ENCODE peak calls at places on chromosomes 11 and 22, in ten cellular contexts. One of them, this sample, is unnamed.
A peak's percentile ranks its signal among the peaks of the same experiment; 100 is the strongest.

GRCh38 chr11:125566235-125566634 is 3.0 kb upstream of the EI24 start:
- DNase-seq in endothelial cell of umbilical vein: no peak
- DNase-seq in Karpas-422: no peak
- DNase-seq in neural progenitor cell: no peak
- DNase-seq in HCT116: no peak
- DNase-seq in fibroblast of lung: no peak
- DNase-seq in PC-3: no peak
- DNase-seq in astrocyte: no peak
- DNase-seq in keratinocyte: no peak
- DNase-seq in MM.1S: no peak
- DNase-seq in this sample: no peak

GRCh38 chr11:126518996-126519351 is 163.5 kb downstream of the ST3GAL4 start:
- DNase-seq in endothelial cell of umbilical vein: no peak
- DNase-seq in Karpas-422: no peak
- DNase-seq in neural progenitor cell: no peak
- DNase-seq in HCT116: no peak
- DNase-seq in fibroblast of lung: no peak
- DNase-seq in PC-3: no peak
- DNase-seq in astrocyte: no peak
- DNase-seq in keratinocyte: no peak
- DNase-seq in MM.1S: no peak
- DNase-seq in this sample: no peak

GRCh38 chr11:33325456-33325855 is 68.3 kb downstream of the HIPK3 start:
- DNase-seq in endothelial cell of umbilical vein: no peak
- DNase-seq in Karpas-422: no peak
- DNase-seq in neural progenitor cell: no peak
- DNase-seq in HCT116: no peak
- DNase-seq in fibroblast of lung: no peak
- DNase-seq in PC-3: no peak
- DNase-seq in astrocyte: no peak
- DNase-seq in keratinocyte: no peak
- DNase-seq in MM.1S: no peak
- DNase-seq in this sample: peak; percentile 44

GRCh38 chr11:110471315-110471714 is 41.6 kb downstream of the FDX1 start:
- DNase-seq in endothelial cell of umbilical vein: no peak
- DNase-seq in Karpas-422: no peak
- DNase-seq in neural progenitor cell: no peak
- DNase-seq in HCT116: no peak
- DNase-seq in fibroblast of lung: peak; percentile 60
- DNase-seq in PC-3: no peak
- DNase-seq in astrocyte: peak; percentile 48
- DNase-seq in keratinocyte: no peak
- DNase-seq in MM.1S: no peak
- DNase-seq in this sample: peak; percentile 71

GRCh38 chr11:2580444-2581050 is 119.2 kb downstream of the KCNQ1OT1 start:
- DNase-seq in endothelial cell of umbilical vein: no peak
- DNase-seq in Karpas-422: no peak
- DNase-seq in neural progenitor cell: no peak
- DNase-seq in HCT116: no peak
- DNase-seq in fibroblast of lung: no peak
- DNase-seq in PC-3: no peak
- DNase-seq in astrocyte: no peak
- DNase-seq in keratinocyte: no peak
- DNase-seq in MM.1S: no peak
- DNase-seq in this sample: no peak

GRCh38 chr11:34209809-34210208 is 104.4 kb downstream of the NAT10 start:
- DNase-seq in endothelial cell of umbilical vein: no peak
- DNase-seq in Karpas-422: no peak
- DNase-seq in neural progenitor cell: peak; percentile 24
- DNase-seq in HCT116: no peak
- DNase-seq in fibroblast of lung: no peak
- DNase-seq in PC-3: no peak
- DNase-seq in astrocyte: no peak
- DNase-seq in keratinocyte: no peak
- DNase-seq in MM.1S: no peak
- DNase-seq in this sample: peak; percentile 20

GRCh38 chr11:34501500-34501899 is 12.1 kb downstream of the ELF5 start:
- DNase-seq in endothelial cell of umbilical vein: no peak
- DNase-seq in Karpas-422: no peak
- DNase-seq in neural progenitor cell: peak; percentile 26
- DNase-seq in HCT116: no peak
- DNase-seq in fibroblast of lung: peak; percentile 98
- DNase-seq in PC-3: peak; percentile 82
- DNase-seq in astrocyte: peak; percentile 97
- DNase-seq in keratinocyte: no peak
- DNase-seq in MM.1S: no peak
- DNase-seq in this sample: peak; percentile 88

GRCh38 chr11:69832561-69833413 is 13.6 kb upstream of the FGF3 start:
- DNase-seq in endothelial cell of umbilical vein: no peak
- DNase-seq in Karpas-422: no peak
- DNase-seq in neural progenitor cell: peak; percentile 71
- DNase-seq in HCT116: no peak
- DNase-seq in fibroblast of lung: no peak
- DNase-seq in PC-3: no peak
- DNase-seq in astrocyte: no peak
- DNase-seq in keratinocyte: no peak
- DNase-seq in MM.1S: no peak
- DNase-seq in this sample: no peak

GRCh38 chr11:101686514-101686913 is 102.7 kb upstream of the TRPC6 start:
- DNase-seq in endothelial cell of umbilical vein: no peak
- DNase-seq in Karpas-422: no peak
- DNase-seq in neural progenitor cell: no peak
- DNase-seq in HCT116: peak; percentile 3
- DNase-seq in fibroblast of lung: peak; percentile 90
- DNase-seq in PC-3: peak; percentile 98
- DNase-seq in astrocyte: peak; percentile 89
- DNase-seq in keratinocyte: peak; percentile 50
- DNase-seq in MM.1S: no peak
- DNase-seq in this sample: peak; percentile 14

DNA sequence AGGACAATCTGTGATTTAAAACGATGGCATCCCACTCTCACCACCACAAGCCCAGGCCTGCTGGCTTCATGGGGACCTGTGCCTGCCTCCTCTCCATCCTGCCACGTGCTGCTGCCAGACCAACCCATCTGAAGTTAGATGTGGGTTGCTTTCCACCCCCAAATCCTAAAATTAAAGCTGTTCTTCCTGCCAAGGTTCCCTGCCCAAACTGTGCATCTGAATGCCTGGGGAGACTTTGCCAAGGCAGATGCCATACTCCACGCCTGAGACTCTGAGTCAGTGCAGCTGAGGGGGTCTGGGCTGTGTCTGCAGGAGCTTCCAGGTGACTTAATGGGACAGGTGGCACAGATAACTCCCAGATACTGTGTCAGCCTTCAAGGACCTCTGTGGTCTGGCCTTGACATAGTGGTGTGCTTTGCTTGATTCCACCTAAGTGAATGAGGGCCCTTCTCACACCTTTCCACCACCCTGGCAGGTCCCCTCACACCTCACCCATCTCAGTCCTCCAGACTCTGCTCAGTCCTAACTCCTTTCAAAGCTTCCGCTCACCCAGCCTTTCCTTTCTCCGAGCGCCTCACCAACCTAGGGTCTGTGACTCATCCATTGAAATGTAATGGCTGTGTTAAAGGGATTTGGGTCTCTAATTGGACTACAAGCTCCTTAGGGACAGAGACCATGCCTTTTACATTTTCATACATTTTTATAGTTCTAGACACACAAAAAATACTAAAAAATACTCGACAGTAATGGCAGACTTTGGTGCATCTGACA is 18.6 kb downstream of the ADAMTS8 start:
- DNase-seq in endothelial cell of umbilical vein: no peak
- DNase-seq in Karpas-422: no peak
- DNase-seq in neural progenitor cell: no peak
- DNase-seq in HCT116: no peak
- DNase-seq in fibroblast of lung: no peak
- DNase-seq in PC-3: no peak
- DNase-seq in astrocyte: no peak
- DNase-seq in keratinocyte: no peak
- DNase-seq in MM.1S: no peak
- DNase-seq in this sample: no peak
- H4K20me1 ChIP-seq in endothelial cell of umbilical vein: no peaks in the 10 kb centered on the region
- H4K20me1 ChIP-seq in Karpas-422: no peaks in the 10 kb centered on the region
- H4K20me1 ChIP-seq in neural progenitor cell: no peaks in the 10 kb centered on the region
- H4K20me1 ChIP-seq in HCT116: no peaks in the 10 kb centered on the region
- H4K20me1 ChIP-seq in fibroblast of lung: no peaks in the 10 kb centered on the region
- H4K20me1 ChIP-seq in PC-3: no peaks in the 10 kb centered on the region
- H4K20me1 ChIP-seq in astrocyte: no peaks in the 10 kb centered on the region
- H4K20me1 ChIP-seq in keratinocyte: peaks cover 5% of the 10 kb centered on the region
- H4K20me1 ChIP-seq in MM.1S: no peaks in the 10 kb centered on the region
- H4K20me1 ChIP-seq in this sample: no peaks in the 10 kb centered on the region

GRCh38 chr22:23256138-23256932 is 76.0 kb downstream of the BCR start:
- DNase-seq in endothelial cell of umbilical vein: no peak
- DNase-seq in Karpas-422: no peak
- DNase-seq in neural progenitor cell: no peak
- DNase-seq in HCT116: no peak
- DNase-seq in fibroblast of lung: no peak
- DNase-seq in PC-3: no peak
- DNase-seq in astrocyte: no peak
- DNase-seq in keratinocyte: no peak
- DNase-seq in MM.1S: no peak
- DNase-seq in this sample: no peak
- H3K4me3 ChIP-seq in endothelial cell of umbilical vein: no peak overlapping the region
- H3K4me3 ChIP-seq in Karpas-422: no peak overlapping the region
- H3K4me3 ChIP-seq in neural progenitor cell: no peak overlapping the region
- H3K4me3 ChIP-seq in HCT116: no peak overlapping the region
- H3K4me3 ChIP-seq in fibroblast of lung: no peak overlapping the region
- H3K4me3 ChIP-seq in PC-3: no peak overlapping the region
- H3K4me3 ChIP-seq in astrocyte: no peak overlapping the region
- H3K4me3 ChIP-seq in keratinocyte: no peak overlapping the region
- H3K4me3 ChIP-seq in MM.1S: no peak overlapping the region
- H3K4me3 ChIP-seq in this sample: no peak overlapping the region

DNA sequence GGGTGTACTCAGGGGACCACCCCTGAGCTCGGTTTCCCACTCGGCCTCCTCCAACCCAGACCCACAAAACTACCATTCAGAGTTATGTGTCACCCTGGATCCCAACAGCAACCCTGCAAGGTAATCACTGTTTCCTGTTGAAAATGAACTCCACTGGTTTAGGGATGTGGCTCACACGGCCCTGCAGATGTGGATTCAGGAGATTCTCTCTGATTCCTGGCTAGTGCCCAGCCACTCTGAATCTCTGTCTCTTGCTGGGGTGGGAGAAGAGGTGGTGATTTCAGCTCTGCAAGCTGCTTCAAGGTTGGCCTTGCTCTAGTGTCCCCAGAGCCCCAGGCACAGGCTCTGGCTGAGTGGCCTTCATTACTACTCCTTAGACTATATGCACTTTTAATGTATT is 1231.6 kb downstream of the TBC1D22A start:
- DNase-seq in endothelial cell of umbilical vein: no peak
- DNase-seq in Karpas-422: no peak
- DNase-seq in neural progenitor cell: no peak
- DNase-seq in HCT116: no peak
- DNase-seq in fibroblast of lung: no peak
- DNase-seq in PC-3: no peak
- DNase-seq in astrocyte: no peak
- DNase-seq in keratinocyte: no peak
- DNase-seq in MM.1S: no peak
- DNase-seq in this sample: no peak
- H4K20me1 ChIP-seq in endothelial cell of umbilical vein: no peaks in the 10 kb centered on the region
- H4K20me1 ChIP-seq in Karpas-422: no peaks in the 10 kb centered on the region
- H4K20me1 ChIP-seq in neural progenitor cell: no peaks in the 10 kb centered on the region
- H4K20me1 ChIP-seq in HCT116: no peaks in the 10 kb centered on the region
- H4K20me1 ChIP-seq in fibroblast of lung: no peaks in the 10 kb centered on the region
- H4K20me1 ChIP-seq in PC-3: no peaks in the 10 kb centered on the region
- H4K20me1 ChIP-seq in astrocyte: no peaks in the 10 kb centered on the region
- H4K20me1 ChIP-seq in keratinocyte: no peaks in the 10 kb centered on the region
- H4K20me1 ChIP-seq in MM.1S: no peaks in the 10 kb centered on the region
- H4K20me1 ChIP-seq in this sample: no peaks in the 10 kb centered on the region

GRCh38 chr22:42959472-42960145 is 55.3 kb downstream of the PACSIN2 start:
- DNase-seq in endothelial cell of umbilical vein: peak; percentile 98
- DNase-seq in Karpas-422: no peak
- DNase-seq in neural progenitor cell: no peak
- DNase-seq in HCT116: no peak
- DNase-seq in fibroblast of lung: peak; percentile 90
- DNase-seq in PC-3: no peak
- DNase-seq in astrocyte: peak; percentile 89
- DNase-seq in keratinocyte: no peak
- DNase-seq in MM.1S: no peak
- DNase-seq in this sample: peak; percentile 29

GRCh38 chr22:42957544-42957943 is 57.4 kb downstream of the PACSIN2 start:
- DNase-seq in endothelial cell of umbilical vein: no peak
- DNase-seq in Karpas-422: no peak
- DNase-seq in neural progenitor cell: no peak
- DNase-seq in HCT116: no peak
- DNase-seq in fibroblast of lung: no peak
- DNase-seq in PC-3: no peak
- DNase-seq in astrocyte: no peak
- DNase-seq in keratinocyte: no peak
- DNase-seq in MM.1S: no peak
- DNase-seq in this sample: no peak

GRCh38 chr22:42955842-42956241 is 59.1 kb downstream of the PACSIN2 start:
- DNase-seq in endothelial cell of umbilical vein: no peak
- DNase-seq in Karpas-422: no peak
- DNase-seq in neural progenitor cell: no peak
- DNase-seq in HCT116: no peak
- DNase-seq in fibroblast of lung: no peak
- DNase-seq in PC-3: no peak
- DNase-seq in astrocyte: no peak
- DNase-seq in keratinocyte: no peak
- DNase-seq in MM.1S: no peak
- DNase-seq in this sample: no peak

GRCh38 chr22:42958937-42959336 is 56.0 kb downstream of the PACSIN2 start:
- DNase-seq in endothelial cell of umbilical vein: no peak
- DNase-seq in Karpas-422: no peak
- DNase-seq in neural progenitor cell: no peak
- DNase-seq in HCT116: no peak
- DNase-seq in fibroblast of lung: no peak
- DNase-seq in PC-3: no peak
- DNase-seq in astrocyte: no peak
- DNase-seq in keratinocyte: no peak
- DNase-seq in MM.1S: no peak
- DNase-seq in this sample: no peak

DNA sequence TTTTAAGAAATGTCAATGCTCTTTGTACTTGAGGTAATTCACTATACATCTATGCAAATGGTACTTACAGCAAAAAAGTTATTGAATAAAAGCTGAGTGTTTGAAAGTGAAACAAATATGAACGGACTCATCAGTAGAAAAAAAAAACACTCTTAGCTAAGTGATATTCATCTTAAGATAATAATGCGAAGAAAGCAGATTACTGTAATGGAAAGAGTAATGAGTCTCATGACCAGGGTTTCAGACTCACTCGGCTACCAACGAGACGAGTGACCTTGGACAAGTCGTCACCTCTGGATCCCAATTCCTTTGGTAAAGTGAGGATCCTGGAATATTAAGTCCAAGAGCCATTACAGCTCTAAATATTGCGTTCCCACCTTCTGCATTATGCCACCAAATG is 57.0 kb downstream of the PACSIN2 start:
- DNase-seq in endothelial cell of umbilical vein: peak; percentile 67
- DNase-seq in Karpas-422: no peak
- DNase-seq in neural progenitor cell: no peak
- DNase-seq in HCT116: no peak
- DNase-seq in fibroblast of lung: no peak
- DNase-seq in PC-3: no peak
- DNase-seq in astrocyte: no peak
- DNase-seq in keratinocyte: no peak
- DNase-seq in MM.1S: no peak
- DNase-seq in this sample: no peak
- H3K4me3 ChIP-seq in endothelial cell of umbilical vein: no peak overlapping the region
- H3K4me3 ChIP-seq in Karpas-422: no peak overlapping the region
- H3K4me3 ChIP-seq in neural progenitor cell: no peak overlapping the region
- H3K4me3 ChIP-seq in HCT116: no peak overlapping the region
- H3K4me3 ChIP-seq in fibroblast of lung: no peak overlapping the region
- H3K4me3 ChIP-seq in PC-3: no peak overlapping the region
- H3K4me3 ChIP-seq in astrocyte: no peak overlapping the region
- H3K4me3 ChIP-seq in keratinocyte: no peak overlapping the region
- H3K4me3 ChIP-seq in MM.1S: no peak overlapping the region
- H3K4me3 ChIP-seq in this sample: no peak overlapping the region